ENCODE peak calls at places on chromosomes 11 and 22, in nine cellular contexts. J, X, D, Q, Y, B, P, S and V are unnamed samples.

GRCh38 chr11:118789501-118790356 is 1.2 kb downstream of the DDX6 start:
- DNase-seq in D (peak), Q (peak), B (no peak), S (peak), Y (peak), P (no peak), J (peak), X (no peak), V (no peak)

GRCh38 chr22:34490911-34491310 is 570.6 kb upstream of the LARGE1 start:
- DNase-seq in S (no peak), J (no peak), X (no peak), B (no peak), D (no peak), Q (no peak), P (no peak), Y (no peak), V (no peak)

GRCh38 chr11:57482782-57483569 is 22.6 kb downstream of the RTN4RL2 start:
- DNase-seq in Q (no peak), P (no peak), X (peak), Y (peak), J (no peak), S (peak), B (peak), D (peak), V (no peak)

GRCh38 chr11:107397357-107397756 is 60.3 kb downstream of the CWF19L2 start:
- DNase-seq in Q (no peak), X (no peak), B (no peak), P (no peak), Y (no peak), S (no peak), J (no peak), D (no peak), V (no peak)

GRCh38 chr22:19909350-19910179 is 32.0 kb upstream of the COMT start:
- DNase-seq in S (peak), D (peak), P (no peak), B (peak), Y (peak), J (peak), X (peak), Q (peak), V (no peak)

GRCh38 chr11:119787074-119787461 is 58.1 kb upstream of the NECTIN1 start:
- DNase-seq in S (no peak), B (no peak), X (no peak), P (no peak), Q (no peak), D (no peak), J (no peak), Y (no peak), V (no peak)

GRCh38 chr11:72519220-72519881 is 85.0 kb upstream of the CLPB start:
- DNase-seq in D (no peak), P (no peak), Q (no peak), J (no peak), S (peak), Y (peak), X (no peak), B (no peak), V (no peak)

GRCh38 chr11:8192016-8192895 is 23.4 kb upstream of the RIC3 start:
- DNase-seq in Q (peak), D (peak), Y (peak), P (no peak), J (peak), X (peak), B (peak), S (peak), V (peak)

GRCh38 chr11:73414977-73415492 is 38.8 kb downstream of the RELT start:
- DNase-seq in J (peak), Q (no peak), D (no peak), Y (peak), S (no peak), B (no peak), P (no peak), X (no peak), V (peak)

GRCh38 chr11:129427376-129427775 is 51.7 kb downstream of the BARX2 start:
- DNase-seq in Q (no peak), J (no peak), S (no peak), D (no peak), X (no peak), P (no peak), B (no peak), Y (no peak), V (no peak)

GRCh38 chr11:64659417-64660144 is 63.4 kb downstream of the NRXN2 start:
- DNase-seq in D (no peak), S (no peak), J (peak), Q (no peak), B (no peak), P (no peak), X (no peak), Y (peak), V (peak)

GRCh38 chr11:74615988-74616387 is 23.6 kb downstream of the POLD3 start:
- DNase-seq in J (no peak), B (no peak), D (no peak), S (no peak), Y (no peak), Q (no peak), P (no peak), X (no peak), V (no peak)

GRCh38 chr11:2702771-2703486 is 3.1 kb upstream of the KCNQ1OT1 start:
- DNase-seq in P (no peak), X (no peak), Q (no peak), J (no peak), S (no peak), D (no peak), Y (no peak), B (no peak), V (no peak)

GRCh38 chr11:60609632-60610031 is 89.8 kb upstream of the MS4A8 start:
- DNase-seq in Y (no peak), J (no peak), P (no peak), S (no peak), D (no peak), X (no peak), Q (no peak), B (no peak), V (no peak)

GRCh38 chr22:42185915-42186439 is 55.4 kb upstream of the CYP2D6 start:
- DNase-seq in J (no peak), P (no peak), S (no peak), Q (no peak), Y (no peak), B (no peak), X (no peak), D (no peak), V (no peak)

GRCh38 chr11:116686891-116687290 is 85.9 kb downstream of the BUD13 start:
- DNase-seq in Q (no peak), D (no peak), X (no peak), Y (no peak), J (no peak), P (no peak), S (no peak), B (no peak), V (no peak)

GRCh38 chr11:64714664-64715063 is 8.3 kb downstream of the NRXN2 start:
- DNase-seq in Q (no peak), J (no peak), Y (no peak), X (no peak), D (no peak), S (no peak), P (no peak), B (no peak), V (no peak)

GRCh38 chr11:1868636-1869291 is 15.9 kb downstream of the LSP1 start:
- DNase-seq in X (peak), B (no peak), S (no peak), Q (no peak), J (no peak), D (peak), Y (no peak), P (no peak), V (no peak)

GRCh38 chr22:21044931-21045584 is 688 bp upstream of the LRRC74B start:
- DNase-seq in Q (no peak), X (peak), D (no peak), S (no peak), P (no peak), B (no peak), Y (peak), J (peak), V (no peak)

GRCh38 chr11:12116425-12117032 is 6.1 kb downstream of the MICAL2 start:
- DNase-seq in S (no peak), B (no peak), X (no peak), Q (no peak), Y (no peak), D (no peak), P (no peak), J (no peak), V (no peak)

GRCh38 chr11:92149996-92150395 is 74.6 kb upstream of the FAT3 start:
- DNase-seq in P (no peak), J (peak), Y (no peak), S (no peak), X (no peak), D (no peak), B (no peak), Q (no peak), V (no peak)

GRCh38 chr11:6855971-6856542 is 6.8 kb upstream of the OR10A2 start:
- DNase-seq in J (peak), P (no peak), B (no peak), D (no peak), X (no peak), Q (no peak), Y (peak), S (no peak), V (no peak)

GRCh38 chr11:26331911-26332571 is at the start of gene ANO3:
- DNase-seq in P (no peak), S (no peak), D (peak), J (peak), B (peak), Y (peak), X (peak), Q (peak), V (peak)

GRCh38 chr11:75248924-75249256 is 8.3 kb downstream of the TPBGL start:
- DNase-seq in P (no peak), B (no peak), D (no peak), S (no peak), X (no peak), Y (no peak), J (no peak), Q (no peak), V (no peak)

GRCh38 chr22:25174156-25174887 is 25.3 kb upstream of the CRYBB3 start:
- DNase-seq in P (no peak), S (no peak), Q (no peak), D (no peak), Y (no peak), X (no peak), B (no peak), J (no peak), V (no peak)

GRCh38 chr22:49725516-49725915 is 102.2 kb downstream of the BRD1 start:
- DNase-seq in J (no peak), Y (no peak), Q (no peak), B (no peak), P (no peak), S (no peak), D (no peak), X (no peak), V (no peak)

GRCh38 chr22:49723478-49724029 is 104.1 kb downstream of the BRD1 start:
- DNase-seq in D (no peak), Y (no peak), J (no peak), P (no peak), B (no peak), X (no peak), S (no peak), Q (no peak), V (no peak)

GRCh38 chr22:49726022-49726681 is 101.5 kb downstream of the BRD1 start:
- DNase-seq in B (no peak), P (no peak), J (no peak), X (no peak), S (no peak), Y (no peak), Q (no peak), D (no peak), V (no peak)

GRCh38 chr22:49724030-49724892 is 103.4 kb downstream of the BRD1 start:
- DNase-seq in Q (no peak), Y (no peak), S (peak), X (no peak), D (no peak), J (no peak), B (no peak), P (no peak), V (no peak)

GRCh38 chr22:49724893-49725489 is 102.7 kb downstream of the BRD1 start:
- DNase-seq in S (peak), P (no peak), Q (peak), B (peak), X (peak), J (peak), D (peak), Y (peak), V (no peak)
- H3K4me3 ChIP-seq in S (peak), P (no peak), Q (peak), B (peak), X (peak), J (no peak), D (no peak), Y (no peak), V (no peak)

GRCh38 chr11:18310800-18311340 is 11.1 kb downstream of the HPS5 start:
- DNase-seq in D (no peak), B (no peak), P (no peak), Q (no peak), J (peak), X (no peak), S (no peak), Y (peak), V (no peak)
- H3K4me3 ChIP-seq in D (no peak), B (no peak), P (no peak), Q (no peak), J (no peak), X (no peak), S (no peak), Y (no peak), V (no peak)

GRCh38 chr11:82960000-82960778 is 58.7 kb downstream of the DDIAS start:
- DNase-seq in Q (no peak), B (no peak), J (no peak), P (no peak), D (no peak), S (peak), X (no peak), Y (no peak), V (no peak)
- H3K4me3 ChIP-seq in Q (no peak), B (no peak), J (no peak), P (no peak), D (no peak), S (peak), X (no peak), Y (no peak), V (no peak)

DNA sequence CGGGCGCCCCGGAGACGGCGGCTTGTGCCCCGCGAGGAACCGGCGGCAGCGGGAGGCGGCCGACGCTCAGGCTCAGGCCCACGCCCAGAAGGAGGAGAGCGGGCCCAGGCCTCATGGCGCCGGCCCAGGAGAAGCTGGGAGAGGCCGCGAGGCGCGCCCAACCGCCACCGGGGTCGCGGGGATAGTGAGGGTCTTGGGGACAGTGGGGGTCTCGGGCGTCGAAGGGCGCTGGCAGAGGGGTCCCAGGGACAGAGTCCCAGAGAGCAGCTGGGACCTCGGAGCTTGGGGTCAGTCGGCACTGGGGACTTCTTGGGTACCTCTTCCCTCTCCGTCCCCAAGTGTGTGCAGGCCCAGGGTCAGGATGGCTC is at the start of gene PKDREJ:
- DNase-seq in X (no peak), P (no peak), Y (no peak), Q (no peak), S (no peak), B (no peak), D (peak), J (no peak), V (no peak)
- H3K4me3 ChIP-seq in X (peak), P (peak), Y (no peak), Q (no peak), S (no peak), B (peak), D (no peak), J (no peak), V (no peak)

DNA sequence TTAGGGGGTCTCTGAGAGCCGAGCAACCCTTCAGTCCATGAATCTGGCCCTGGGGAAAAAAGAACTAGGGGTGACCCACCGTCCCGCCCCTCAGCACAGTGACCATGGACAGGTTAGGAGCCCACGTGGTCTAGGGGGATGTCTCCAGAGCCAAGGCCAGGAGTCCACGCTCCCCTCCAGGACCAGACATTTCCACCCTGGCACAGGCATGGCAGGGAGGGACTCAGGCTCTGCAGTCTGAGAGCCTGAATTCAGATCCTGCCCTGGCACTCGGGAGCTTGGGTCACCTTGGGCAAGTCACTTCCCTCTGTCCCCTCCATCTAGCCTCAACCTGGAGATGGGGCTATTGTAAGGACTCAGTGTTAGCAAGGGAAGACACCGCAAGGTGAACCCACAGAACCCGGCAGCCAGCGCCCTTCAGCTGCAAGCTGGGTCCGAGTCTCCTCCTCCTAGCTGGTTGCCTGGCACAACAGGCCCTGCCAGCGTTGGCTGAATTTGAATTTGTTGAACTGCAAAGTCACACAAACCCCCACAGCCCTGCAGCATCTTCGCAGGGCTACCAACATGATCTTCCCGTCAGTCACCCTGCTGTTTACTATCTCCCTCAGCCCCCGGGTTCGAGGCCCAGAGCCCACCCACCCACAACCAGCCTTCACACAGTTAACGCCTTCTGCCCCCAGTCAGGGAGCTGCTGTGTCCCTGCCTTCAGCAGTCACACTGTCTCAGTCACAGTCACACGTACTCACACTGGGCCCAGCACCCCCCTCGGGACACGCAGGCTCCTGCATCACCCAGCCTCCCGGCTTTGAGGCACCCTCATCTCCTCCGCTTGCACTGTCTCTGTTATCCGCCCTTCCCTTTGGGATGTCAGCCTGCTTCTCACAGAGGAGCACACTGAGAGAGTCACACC is 603 bp upstream of the PDGFB start:
- DNase-seq in S (no peak), J (no peak), P (no peak), Q (no peak), X (no peak), B (no peak), D (no peak), Y (no peak), V (no peak)
- H3K4me3 ChIP-seq in S (no peak), J (no peak), P (peak), Q (peak), X (peak), B (peak), D (no peak), Y (no peak), V (no peak)

DNA sequence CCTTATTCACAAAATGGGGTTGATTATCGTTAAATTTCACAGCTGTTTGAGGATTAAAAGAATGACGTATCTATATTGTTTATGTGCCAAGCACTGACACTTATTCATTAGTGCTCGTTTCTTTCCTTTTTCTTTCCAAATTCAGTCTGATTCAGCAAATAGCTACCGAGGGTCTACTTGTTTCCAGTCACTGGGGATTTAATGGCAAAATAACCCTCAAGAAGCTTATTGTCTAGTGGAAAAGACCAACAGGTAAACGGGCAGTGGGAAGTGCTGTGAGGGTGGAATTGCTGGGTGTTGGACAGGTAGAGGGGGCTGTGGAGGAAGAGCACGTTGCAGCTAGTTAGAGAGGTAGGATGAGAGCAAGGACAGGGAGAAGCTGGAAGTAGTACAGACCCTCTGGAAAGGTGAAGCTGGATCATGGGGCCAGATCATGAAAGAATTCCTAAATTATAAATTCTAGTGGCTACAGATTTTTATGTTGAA is 48.3 kb upstream of the BIRC3 start:
- DNase-seq in Q (no peak), S (no peak), J (no peak), Y (no peak), X (no peak), P (no peak), B (no peak), D (no peak), V (no peak)
- H3K4me3 ChIP-seq in Q (peak), S (peak), J (peak), Y (peak), X (peak), P (peak), B (peak), D (no peak), V (peak)

DNA sequence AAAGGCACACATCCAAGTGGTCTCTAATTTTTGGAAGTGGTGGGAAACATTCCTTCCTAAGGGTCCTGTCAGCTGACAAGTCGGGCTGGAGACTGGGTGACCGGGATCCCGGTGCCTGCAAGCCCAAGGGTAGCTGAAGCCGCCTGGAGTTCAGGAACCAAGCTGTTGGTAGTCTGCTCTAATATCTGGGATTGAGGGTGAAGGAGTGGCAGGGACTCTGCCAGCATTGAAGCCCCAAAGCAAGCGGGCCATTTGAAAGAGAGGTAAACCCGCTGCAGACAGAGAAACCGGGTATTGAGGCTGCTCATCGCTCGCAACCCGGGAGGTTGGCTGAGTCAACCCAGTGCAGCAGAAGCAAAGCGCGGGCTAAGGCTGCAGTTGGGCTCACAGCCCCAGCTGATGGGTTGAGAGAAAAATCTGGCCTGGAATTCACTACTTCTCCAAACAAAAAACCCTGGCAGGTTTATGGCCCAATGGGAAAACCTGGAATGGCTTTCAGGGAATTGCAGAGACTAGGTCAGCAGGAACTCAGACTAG is 28.2 kb upstream of the FBXO3 start:
- DNase-seq in Y (peak), B (peak), Q (peak), S (no peak), D (peak), J (peak), X (peak), P (no peak), V (peak)
- H3K4me3 ChIP-seq in Y (peak), B (peak), Q (peak), S (no peak), D (no peak), J (peak), X (peak), P (peak), V (peak)